ENCODE peak calls at places on chromosomes 6 and 20, in four cellular contexts. O, J, Q and S are unnamed samples.

GRCh38 chr20:57389695-57390603 is 1.2 kb upstream of the RBM38 start:
- DNase-seq in O (no peak), J (no peak), Q (peak), S (peak)

GRCh38 chr20:50450961-50451752 is 59.0 kb upstream of the PTPN1 start:
- DNase-seq in Q (peak), O (peak), J (no peak), S (peak)

GRCh38 chr6:159899994-159900745 is 9.4 kb downstream of the MAS1 start:
- DNase-seq in Q (no peak), O (peak), J (no peak), S (peak)

GRCh38 chr6:17714177-17714576 is 7.5 kb upstream of the NUP153 start:
- DNase-seq in O (peak), J (no peak), Q (no peak), S (no peak)

GRCh38 chr20:4950437-4950836 is 50.9 kb downstream of the SLC23A2 start:
- DNase-seq in J (no peak), O (no peak), Q (no peak), S (no peak)

GRCh38 chr20:15613530-15613929 is 959.7 kb downstream of the KIF16B start:
- DNase-seq in J (no peak), Q (no peak), O (no peak), S (peak)

GRCh38 chr6:93087606-93088005 is 331.8 kb downstream of the EPHA7 start:
- DNase-seq in Q (no peak), J (no peak), O (no peak), S (no peak)

GRCh38 chr20:53133134-53133533 is 161.0 kb downstream of the TSHZ2 start:
- DNase-seq in O (no peak), Q (no peak), J (no peak), S (no peak)

GRCh38 chr6:41599015-41599835 is 39.0 kb upstream of the MDFI start:
- DNase-seq in O (no peak), Q (no peak), J (no peak), S (no peak)

GRCh38 chr6:53358440-53359087 is 9.8 kb upstream of the ELOVL5 start:
- DNase-seq in Q (no peak), O (no peak), J (no peak), S (no peak)

GRCh38 chr6:45678063-45678620 is 300.4 kb upstream of the SUPT3H start:
- DNase-seq in J (no peak), Q (no peak), O (no peak), S (no peak)

GRCh38 chr20:48102821-48103635 is 317.7 kb upstream of the SULF2 start:
- DNase-seq in J (no peak), O (peak), Q (no peak), S (peak)

GRCh38 chr6:11050735-11051134 is 6.6 kb upstream of the ELOVL2 start:
- DNase-seq in O (peak), J (no peak), Q (no peak), S (peak)

GRCh38 chr6:53326372-53327016 is 22.3 kb downstream of the ELOVL5 start:
- DNase-seq in J (no peak), Q (no peak), O (peak), S (peak)